ENCODE peak calls at places on chromosomes 12 and 14, in ten cellular contexts. One of them, this sample, is unnamed. For H3K27me3, the result is how much of the 10 kb centered on the place peaks cover.

GRCh38 chr12:21774358-21775129 is at the start of gene KCNJ8:
- DNase-seq in kidney epithelial cell: peak
- DNase-seq in CD8-positive, alpha-beta T cell: no peak
- DNase-seq in osteoblast: peak
- DNase-seq in ovary: peak
- DNase-seq in endodermal cell: peak
- DNase-seq in heart left ventricle: peak
- DNase-seq in testis: peak
- DNase-seq in H7: peak
- DNase-seq in MG63: peak
- DNase-seq in this sample: no peak

GRCh38 chr14:91402278-91403068 is 15.1 kb downstream of the CCDC88C start:
- DNase-seq in kidney epithelial cell: no peak
- DNase-seq in CD8-positive, alpha-beta T cell: no peak
- DNase-seq in osteoblast: peak
- DNase-seq in ovary: no peak
- DNase-seq in endodermal cell: no peak
- DNase-seq in heart left ventricle: no peak
- DNase-seq in testis: peak
- DNase-seq in H7: no peak
- DNase-seq in MG63: no peak
- DNase-seq in this sample: no peak

GRCh38 chr12:14630793-14631192 is 63.1 kb upstream of the PLBD1 start:
- DNase-seq in kidney epithelial cell: no peak
- DNase-seq in CD8-positive, alpha-beta T cell: no peak
- DNase-seq in osteoblast: no peak
- DNase-seq in ovary: no peak
- DNase-seq in endodermal cell: no peak
- DNase-seq in heart left ventricle: no peak
- DNase-seq in testis: no peak
- DNase-seq in H7: no peak
- DNase-seq in MG63: no peak
- DNase-seq in this sample: no peak

GRCh38 chr14:59698793-59699192 is 122.2 kb upstream of the CCDC175 start:
- DNase-seq in kidney epithelial cell: no peak
- DNase-seq in CD8-positive, alpha-beta T cell: no peak
- DNase-seq in osteoblast: no peak
- DNase-seq in ovary: no peak
- DNase-seq in endodermal cell: no peak
- DNase-seq in heart left ventricle: no peak
- DNase-seq in testis: no peak
- DNase-seq in H7: no peak
- DNase-seq in MG63: no peak
- DNase-seq in this sample: no peak

GRCh38 chr12:64098709-64099354 is 123.3 kb downstream of the KICS2 start:
- DNase-seq in kidney epithelial cell: no peak
- DNase-seq in CD8-positive, alpha-beta T cell: no peak
- DNase-seq in osteoblast: peak
- DNase-seq in ovary: peak
- DNase-seq in endodermal cell: no peak
- DNase-seq in heart left ventricle: no peak
- DNase-seq in testis: no peak
- DNase-seq in H7: no peak
- DNase-seq in MG63: peak
- DNase-seq in this sample: no peak

GRCh38 chr14:52692248-52692962 is 3.0 kb downstream of the ERO1A start:
- DNase-seq in kidney epithelial cell: no peak
- DNase-seq in CD8-positive, alpha-beta T cell: no peak
- DNase-seq in osteoblast: no peak
- DNase-seq in ovary: no peak
- DNase-seq in endodermal cell: no peak
- DNase-seq in heart left ventricle: no peak
- DNase-seq in testis: no peak
- DNase-seq in H7: no peak
- DNase-seq in MG63: no peak
- DNase-seq in this sample: no peak

GRCh38 chr12:105337391-105337790 is 6.9 kb downstream of the C12orf75 start:
- DNase-seq in kidney epithelial cell: no peak
- DNase-seq in CD8-positive, alpha-beta T cell: no peak
- DNase-seq in osteoblast: no peak
- DNase-seq in ovary: no peak
- DNase-seq in endodermal cell: no peak
- DNase-seq in heart left ventricle: no peak
- DNase-seq in testis: no peak
- DNase-seq in H7: no peak
- DNase-seq in MG63: no peak
- DNase-seq in this sample: no peak

GRCh38 chr12:122399254-122399591 is 23.2 kb downstream of the CLIP1 start:
- DNase-seq in kidney epithelial cell: no peak
- DNase-seq in CD8-positive, alpha-beta T cell: no peak
- DNase-seq in osteoblast: peak
- DNase-seq in ovary: no peak
- DNase-seq in endodermal cell: no peak
- DNase-seq in heart left ventricle: no peak
- DNase-seq in testis: no peak
- DNase-seq in H7: no peak
- DNase-seq in MG63: no peak
- DNase-seq in this sample: no peak

GRCh38 chr12:130086248-130086647 is 76.0 kb upstream of the FZD10 start:
- DNase-seq in kidney epithelial cell: no peak
- DNase-seq in CD8-positive, alpha-beta T cell: no peak
- DNase-seq in osteoblast: no peak
- DNase-seq in ovary: no peak
- DNase-seq in endodermal cell: no peak
- DNase-seq in heart left ventricle: no peak
- DNase-seq in testis: no peak
- DNase-seq in H7: no peak
- DNase-seq in MG63: no peak
- DNase-seq in this sample: no peak

GRCh38 chr12:116595186-116595585 is 36.0 kb downstream of the MAP1LC3B2 start:
- DNase-seq in kidney epithelial cell: no peak
- DNase-seq in CD8-positive, alpha-beta T cell: no peak
- DNase-seq in osteoblast: no peak
- DNase-seq in ovary: peak
- DNase-seq in endodermal cell: no peak
- DNase-seq in heart left ventricle: no peak
- DNase-seq in testis: peak
- DNase-seq in H7: no peak
- DNase-seq in MG63: no peak
- DNase-seq in this sample: no peak

GRCh38 chr14:71438684-71439083 is 493.5 kb upstream of the RGS6 start:
- DNase-seq in kidney epithelial cell: no peak
- DNase-seq in CD8-positive, alpha-beta T cell: no peak
- DNase-seq in osteoblast: no peak
- DNase-seq in ovary: no peak
- DNase-seq in endodermal cell: no peak
- DNase-seq in heart left ventricle: no peak
- DNase-seq in testis: no peak
- DNase-seq in H7: no peak
- DNase-seq in MG63: peak
- DNase-seq in this sample: no peak

DNA sequence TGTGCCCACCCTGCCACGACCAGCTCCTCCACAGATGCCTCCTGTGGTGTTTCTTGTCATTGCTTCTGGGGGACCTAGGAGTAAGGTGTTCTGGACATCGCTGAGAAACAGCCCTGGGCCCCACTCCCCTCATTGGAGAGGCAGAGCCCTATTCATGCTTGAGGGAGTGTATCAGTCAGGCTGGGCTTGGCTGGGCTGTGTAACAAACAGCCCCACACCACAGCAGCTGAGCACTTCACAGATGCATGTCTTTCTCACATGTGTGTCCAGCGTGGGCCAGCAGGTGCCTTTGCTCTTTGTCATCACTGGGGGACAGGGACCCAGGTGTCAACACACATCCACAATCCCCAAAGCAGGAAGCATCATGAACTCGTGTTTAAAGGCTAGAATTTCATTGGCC is 65.1 kb upstream of the FBRSL1 start:
- DNase-seq in kidney epithelial cell: no peak
- DNase-seq in CD8-positive, alpha-beta T cell: no peak
- DNase-seq in osteoblast: no peak
- DNase-seq in ovary: no peak
- DNase-seq in endodermal cell: no peak
- DNase-seq in heart left ventricle: no peak
- DNase-seq in testis: no peak
- DNase-seq in H7: no peak
- DNase-seq in MG63: no peak
- DNase-seq in this sample: no peak
- H3K27me3 ChIP-seq in kidney epithelial cell: half or more
- H3K27me3 ChIP-seq in CD8-positive, alpha-beta T cell: under half
- H3K27me3 ChIP-seq in osteoblast: under half
- H3K27me3 ChIP-seq in ovary: under half
- H3K27me3 ChIP-seq in endodermal cell: under half
- H3K27me3 ChIP-seq in heart left ventricle: under half
- H3K27me3 ChIP-seq in testis: under half
- H3K27me3 ChIP-seq in H7: under half
- H3K27me3 ChIP-seq in MG63: under half
- H3K27me3 ChIP-seq in this sample: under half

DNA sequence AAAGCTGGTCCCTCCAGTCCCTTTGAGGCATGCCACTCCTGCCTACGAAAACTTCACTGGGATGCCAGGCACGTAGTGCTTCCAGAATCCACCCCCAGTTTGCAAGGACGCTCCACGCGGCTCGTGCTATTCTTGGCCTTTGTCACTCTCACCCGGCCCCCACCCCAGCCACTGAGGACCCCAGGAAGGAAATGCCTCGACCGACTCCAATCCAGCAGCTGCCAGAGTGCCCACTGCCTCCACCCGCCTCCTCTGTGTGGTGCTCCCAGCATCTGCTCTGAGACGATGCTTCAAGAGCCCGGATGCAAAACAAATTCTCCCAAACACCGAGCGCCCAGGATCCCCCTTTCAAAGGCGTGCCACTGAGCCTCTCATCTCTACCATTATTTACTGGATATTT is 123.9 kb downstream of the RFLNA start:
- DNase-seq in kidney epithelial cell: no peak
- DNase-seq in CD8-positive, alpha-beta T cell: no peak
- DNase-seq in osteoblast: no peak
- DNase-seq in ovary: no peak
- DNase-seq in endodermal cell: no peak
- DNase-seq in heart left ventricle: no peak
- DNase-seq in testis: no peak
- DNase-seq in H7: no peak
- DNase-seq in MG63: no peak
- DNase-seq in this sample: no peak
- H3K27me3 ChIP-seq in kidney epithelial cell: under half
- H3K27me3 ChIP-seq in CD8-positive, alpha-beta T cell: under half
- H3K27me3 ChIP-seq in osteoblast: under half
- H3K27me3 ChIP-seq in ovary: under half
- H3K27me3 ChIP-seq in endodermal cell: under half
- H3K27me3 ChIP-seq in heart left ventricle: under half
- H3K27me3 ChIP-seq in testis: under half
- H3K27me3 ChIP-seq in H7: under half
- H3K27me3 ChIP-seq in MG63: under half
- H3K27me3 ChIP-seq in this sample: under half

GRCh38 chr14:36588119-36588518 is 5.7 kb upstream of the NKX2-8 start:
- DNase-seq in kidney epithelial cell: no peak
- DNase-seq in CD8-positive, alpha-beta T cell: no peak
- DNase-seq in osteoblast: no peak
- DNase-seq in ovary: no peak
- DNase-seq in endodermal cell: no peak
- DNase-seq in heart left ventricle: no peak
- DNase-seq in testis: no peak
- DNase-seq in H7: no peak
- DNase-seq in MG63: no peak
- DNase-seq in this sample: no peak
- H3K27me3 ChIP-seq in kidney epithelial cell: half or more
- H3K27me3 ChIP-seq in CD8-positive, alpha-beta T cell: under half
- H3K27me3 ChIP-seq in osteoblast: under half
- H3K27me3 ChIP-seq in ovary: under half
- H3K27me3 ChIP-seq in endodermal cell: half or more
- H3K27me3 ChIP-seq in heart left ventricle: under half
- H3K27me3 ChIP-seq in testis: under half
- H3K27me3 ChIP-seq in H7: half or more
- H3K27me3 ChIP-seq in MG63: under half
- H3K27me3 ChIP-seq in this sample: under half

GRCh38 chr12:128267651-128268347 is 829 bp downstream of the TMEM132C start:
- DNase-seq in kidney epithelial cell: no peak
- DNase-seq in CD8-positive, alpha-beta T cell: no peak
- DNase-seq in osteoblast: peak
- DNase-seq in ovary: peak
- DNase-seq in endodermal cell: peak
- DNase-seq in heart left ventricle: no peak
- DNase-seq in testis: no peak
- DNase-seq in H7: peak
- DNase-seq in MG63: no peak
- DNase-seq in this sample: no peak

GRCh38 chr12:128266086-128266485 is 884 bp upstream of the TMEM132C start:
- DNase-seq in kidney epithelial cell: no peak
- DNase-seq in CD8-positive, alpha-beta T cell: no peak
- DNase-seq in osteoblast: no peak
- DNase-seq in ovary: no peak
- DNase-seq in endodermal cell: no peak
- DNase-seq in heart left ventricle: no peak
- DNase-seq in testis: no peak
- DNase-seq in H7: peak
- DNase-seq in MG63: no peak
- DNase-seq in this sample: no peak

GRCh38 chr12:128266559-128267245 is at the start of gene TMEM132C:
- DNase-seq in kidney epithelial cell: no peak
- DNase-seq in CD8-positive, alpha-beta T cell: no peak
- DNase-seq in osteoblast: peak
- DNase-seq in ovary: no peak
- DNase-seq in endodermal cell: peak
- DNase-seq in heart left ventricle: no peak
- DNase-seq in testis: no peak
- DNase-seq in H7: no peak
- DNase-seq in MG63: no peak
- DNase-seq in this sample: no peak

GRCh38 chr12:128267246-128267622 is 264 bp downstream of the TMEM132C start:
- DNase-seq in kidney epithelial cell: no peak
- DNase-seq in CD8-positive, alpha-beta T cell: no peak
- DNase-seq in osteoblast: no peak
- DNase-seq in ovary: no peak
- DNase-seq in endodermal cell: peak
- DNase-seq in heart left ventricle: no peak
- DNase-seq in testis: no peak
- DNase-seq in H7: peak
- DNase-seq in MG63: no peak
- DNase-seq in this sample: no peak

DNA sequence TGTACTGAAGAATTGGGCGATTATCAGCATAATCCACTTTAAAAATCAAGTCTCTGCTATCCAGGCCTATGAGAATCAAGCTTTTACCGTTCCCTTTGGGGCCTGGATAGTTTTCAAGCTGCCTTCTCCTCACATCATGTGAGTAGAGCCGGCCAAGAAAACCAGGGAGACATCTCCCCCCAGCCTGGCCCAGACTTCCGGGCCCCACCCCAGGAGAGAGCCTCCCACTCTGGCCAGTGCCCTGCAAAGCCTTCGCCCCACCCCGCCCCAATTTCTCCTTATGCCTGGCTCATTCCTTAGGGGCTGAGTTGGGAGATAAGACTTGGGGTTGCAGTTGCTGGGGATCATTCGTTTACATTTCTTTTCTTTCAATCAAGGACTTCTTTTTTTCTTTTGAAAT is 1.4 kb upstream of the TMEM132C start:
- DNase-seq in kidney epithelial cell: no peak
- DNase-seq in CD8-positive, alpha-beta T cell: no peak
- DNase-seq in osteoblast: no peak
- DNase-seq in ovary: no peak
- DNase-seq in endodermal cell: no peak
- DNase-seq in heart left ventricle: no peak
- DNase-seq in testis: peak
- DNase-seq in H7: peak
- DNase-seq in MG63: no peak
- DNase-seq in this sample: no peak
- H3K27me3 ChIP-seq in kidney epithelial cell: under half
- H3K27me3 ChIP-seq in CD8-positive, alpha-beta T cell: under half
- H3K27me3 ChIP-seq in osteoblast: under half
- H3K27me3 ChIP-seq in ovary: under half
- H3K27me3 ChIP-seq in endodermal cell: half or more
- H3K27me3 ChIP-seq in heart left ventricle: under half
- H3K27me3 ChIP-seq in testis: under half
- H3K27me3 ChIP-seq in H7: half or more
- H3K27me3 ChIP-seq in MG63: under half
- H3K27me3 ChIP-seq in this sample: under half